ENCODE peak calls at places on chromosomes 1 and 21, in four cellular contexts. Z is iPS-NIHi11, D is NCI-H446, A is hippocampal formation. Q is an unnamed sample.

GRCh38 chr1:2494323-2494693 is 18.2 kb downstream of the PLCH2 start:
- DNase-seq in Z (no peak), D (no peak), A (no peak), Q (no peak)

GRCh38 chr1:87274851-87275250 is 53.8 kb upstream of the LMO4 start:
- DNase-seq in Z (peak; percentile 16), D (no peak), A (no peak), Q (no peak)

GRCh38 chr1:26031196-26031902 is 9.8 kb downstream of the EXTL1 start:
- DNase-seq in Z (no peak), D (no peak), A (no peak), Q (no peak)

GRCh38 chr1:3173113-3173745 is 104.2 kb downstream of the PRDM16 start:
- DNase-seq in Z (no peak), D (no peak), A (no peak), Q (no peak)

GRCh38 chr1:221632072-221632471 is 109.8 kb downstream of the DUSP10 start:
- DNase-seq in Z (no peak), D (no peak), A (no peak), Q (no peak)

GRCh38 chr1:165697491-165697880 is 876 bp downstream of the ALDH9A1 start:
- DNase-seq in Z (no peak), D (no peak), A (no peak), Q (no peak)

GRCh38 chr1:54565113-54565501 is 17.1 kb downstream of the ACOT11 start:
- DNase-seq in Z (no peak), D (no peak), A (no peak), Q (no peak)

GRCh38 chr21:26027696-26028095 is 142.9 kb downstream of the APP start:
- DNase-seq in Z (no peak), D (no peak), A (no peak), Q (no peak)

GRCh38 chr1:29161977-29162376 is 19.7 kb downstream of the SRSF4 start:
- DNase-seq in Z (no peak), D (no peak), A (no peak), Q (no peak)

GRCh38 chr1:202143011-202143767 is 1.3 kb downstream of the ARL8A start:
- DNase-seq in Z (peak; percentile 29), D (no peak), A (no peak), Q (no peak)

GRCh38 chr1:15538750-15539149 is 12.1 kb downstream of the DNAJC16 start:
- DNase-seq in Z (no peak), D (no peak), A (no peak), Q (no peak)

GRCh38 chr1:236016782-236017400 is 48.0 kb downstream of the NID1 start:
- DNase-seq in Z (no peak), D (no peak), A (no peak), Q (no peak)

GRCh38 chr1:21673277-21673780 is 4.2 kb upstream of the RAP1GAP start:
- DNase-seq in Z (peak; percentile 46), D (peak; percentile 76), A (peak; percentile 37), Q (no peak)

GRCh38 chr1:188514917-188515316 is 1686.2 kb downstream of the PLA2G4A start:
- DNase-seq in Z (peak; percentile 7), D (no peak), A (no peak), Q (no peak)

GRCh38 chr1:224565186-224565585 is 50.9 kb upstream of the CNIH3 start:
- DNase-seq in Z (no peak), D (no peak), A (no peak), Q (no peak)

Q was measured in activated CD4-positive, alpha-beta T cell treated with anti-CD3 and anti-CD28 coated beads, Interleukin-2, amount 50 U/mL, for 4 hours.